ENCODE peak calls at places on chromosome 3, in five cellular contexts. L, A, M, G and Q are unnamed samples.

GRCh38 chr3:182920515-182921084 is 59.7 kb downstream of the DCUN1D1 start:
- DNase-seq in L (peak), A (no peak), M (no peak), G (no peak), Q (no peak)

GRCh38 chr3:173440431-173440990 is 43.0 kb downstream of the NLGN1 start:
- DNase-seq in L (no peak), A (no peak), M (no peak), G (no peak), Q (no peak)

GRCh38 chr3:124826703-124827102 is 60.5 kb downstream of the ITGB5 start:
- DNase-seq in L (no peak), A (no peak), M (no peak), G (no peak), Q (no peak)

GRCh38 chr3:37319784-37320183 is 145.4 kb upstream of the LRRFIP2 start:
- DNase-seq in L (no peak), A (no peak), M (no peak), G (no peak), Q (no peak)

GRCh38 chr3:68878322-68878721 is 54.0 kb downstream of the TAFA4 start:
- DNase-seq in L (no peak), A (no peak), M (no peak), G (no peak), Q (no peak)

GRCh38 chr3:53696401-53697172 is 149.6 kb downstream of the CHDH start:
- DNase-seq in L (no peak), A (no peak), M (no peak), G (no peak), Q (no peak)

GRCh38 chr3:66236281-66236680 is 15.5 kb downstream of the SLC25A26 start:
- DNase-seq in L (no peak), A (no peak), M (no peak), G (no peak), Q (no peak)

GRCh38 chr3:195204360-195205166 is 66.4 kb downstream of the XXYLT1 start:
- DNase-seq in L (no peak), A (no peak), M (peak), G (no peak), Q (peak)

GRCh38 chr3:175606650-175607318 is 747.6 kb downstream of the NAALADL2 start:
- DNase-seq in L (no peak), A (no peak), M (peak), G (no peak), Q (peak)

GRCh38 chr3:125109541-125109925 is 53.7 kb upstream of the HEG1 start:
- DNase-seq in L (no peak), A (no peak), M (no peak), G (no peak), Q (no peak)

GRCh38 chr3:161475905-161476304 is 20.7 kb upstream of the OTOL1 start:
- DNase-seq in L (no peak), A (no peak), M (no peak), G (no peak), Q (no peak)

GRCh38 chr3:15796771-15797599 is 794 bp downstream of the ANKRD28 start:
- DNase-seq in L (no peak), A (no peak), M (no peak), G (no peak), Q (no peak)

GRCh38 chr3:35651888-35652287 is 12.6 kb downstream of the ARPP21 start:
- DNase-seq in L (no peak), A (no peak), M (no peak), G (no peak), Q (no peak)

GRCh38 chr3:123606527-123606926 is 21.7 kb upstream of the HACD2 start:
- DNase-seq in L (no peak), A (no peak), M (no peak), G (no peak), Q (no peak)

GRCh38 chr3:134885877-134886621 is 91.0 kb downstream of the EPHB1 start:
- DNase-seq in L (no peak), A (no peak), M (no peak), G (no peak), Q (no peak)

GRCh38 chr3:23629181-23629893 is 176.4 kb upstream of the UBE2E1 start:
- DNase-seq in L (no peak), A (no peak), M (peak), G (no peak), Q (no peak)

GRCh38 chr3:88452228-88452627 is 302.5 kb downstream of the C3orf38 start:
- DNase-seq in L (no peak), A (no peak), M (no peak), G (no peak), Q (no peak)

GRCh38 chr3:60025071-60026055 is 975.5 kb upstream of the CFAP20DC start:
- DNase-seq in L (no peak), A (no peak), M (no peak), G (no peak), Q (no peak)

GRCh38 chr3:55164876-55165275 is 237.0 kb upstream of the LRTM1 start:
- DNase-seq in L (no peak), A (no peak), M (no peak), G (no peak), Q (no peak)

GRCh38 chr3:105851176-105851575 is 17.6 kb downstream of the CBLB start:
- DNase-seq in L (no peak), A (no peak), M (no peak), G (no peak), Q (no peak)

GRCh38 chr3:170344971-170345370 is 12.5 kb upstream of the SKIL start:
- DNase-seq in L (no peak), A (no peak), M (no peak), G (no peak), Q (no peak)

GRCh38 chr3:36444909-36445308 is 64.6 kb downstream of the STAC start:
- DNase-seq in L (no peak), A (no peak), M (no peak), G (no peak), Q (no peak)

GRCh38 chr3:107106316-107106715 is 270.9 kb upstream of the CCDC54 start:
- DNase-seq in L (no peak), A (no peak), M (no peak), G (no peak), Q (no peak)

GRCh38 chr3:177050466-177051237 is 146.6 kb downstream of the TBL1XR1 start:
- DNase-seq in L (no peak), A (no peak), M (peak), G (no peak), Q (peak)

GRCh38 chr3:26997226-26997625 is 372.0 kb downstream of the NEK10 start:
- DNase-seq in L (no peak), A (no peak), M (no peak), G (no peak), Q (no peak)

GRCh38 chr3:59432676-59433075 is 382.9 kb upstream of the CFAP20DC start:
- DNase-seq in L (no peak), A (no peak), M (no peak), G (no peak), Q (no peak)

GRCh38 chr3:61892881-61893280 is 331.5 kb downstream of the PTPRG start:
- DNase-seq in L (no peak), A (no peak), M (no peak), G (no peak), Q (no peak)

GRCh38 chr3:197219627-197220026 is 78.8 kb downstream of the DLG1 start:
- DNase-seq in L (no peak), A (no peak), M (no peak), G (no peak), Q (no peak)

GRCh38 chr3:38647217-38647970 is 2.1 kb downstream of the SCN5A start:
- DNase-seq in L (no peak), A (no peak), M (no peak), G (no peak), Q (no peak)

GRCh38 chr3:108383306-108383705 is 87.0 kb downstream of the HHLA2 start:
- DNase-seq in L (no peak), A (no peak), M (no peak), G (no peak), Q (no peak)

GRCh38 chr3:146814601-146815315 is 209.6 kb upstream of the PLSCR5 start:
- DNase-seq in L (no peak), A (no peak), M (no peak), G (no peak), Q (no peak)

GRCh38 chr3:161008086-161008485 is 97.1 kb downstream of the B3GALNT1 start:
- DNase-seq in L (no peak), A (no peak), M (no peak), G (no peak), Q (no peak)

GRCh38 chr3:46105313-46105919 is 78.1 kb upstream of the XCR1 start:
- DNase-seq in L (no peak), A (no peak), M (no peak), G (no peak), Q (no peak)

GRCh38 chr3:170602556-170602955 is 16.7 kb upstream of the SLC7A14 start:
- DNase-seq in L (no peak), A (no peak), M (no peak), G (no peak), Q (no peak)